ENCODE peak calls at places on chromosomes 11 and 22, in nine cellular contexts. R is upper lobe of right lung, X is transverse colon, V is foreskin fibroblast, T is testis, N is dorsolateral prefrontal cortex, B is HCT116, D is mammary epithelial cell, F is body of pancreas. Y is an unnamed sample.
A peak's percentile ranks its signal among the peaks of the same experiment; 100 is the strongest.

GRCh38 chr11:69220581-69221051 is 64.9 kb downstream of the SMIM38 start:
- DNase-seq in R (no peak), X (no peak), V (no peak), T (peak; percentile 7), N (no peak), B (no peak), D (no peak), F (peak; percentile 38), Y (no peak)

GRCh38 chr22:10741210-10741609 is 4786.8 kb upstream of the OR11H1 start:
- DNase-seq in R (no peak), X (no peak), V (no peak), T (no peak), N (no peak), B (no peak), D (no peak), F (no peak), Y (no peak)

GRCh38 chr11:9700105-9700801 is 36.4 kb downstream of the SWAP70 start:
- DNase-seq in R (no peak), X (no peak), V (no peak), T (no peak), N (no peak), B (no peak), D (no peak), F (peak; percentile 39), Y (no peak)

GRCh38 chr11:31995031-31995430 is 95.8 kb upstream of the RCN1 start:
- DNase-seq in R (no peak), X (no peak), V (no peak), T (no peak), N (no peak), B (no peak), D (peak; percentile 4), F (no peak), Y (no peak)

GRCh38 chr11:122478986-122479385 is 176.5 kb upstream of the UBASH3B start:
- DNase-seq in R (no peak), X (no peak), V (peak; percentile 27), T (no peak), N (no peak), B (no peak), D (no peak), F (no peak), Y (no peak)

GRCh38 chr22:44887941-44888366 is 121.9 kb downstream of the PHF21B start:
- DNase-seq in R (peak; percentile 52), X (no peak), V (no peak), T (no peak), N (no peak), B (no peak), D (no peak), F (no peak), Y (no peak)

GRCh38 chr22:49825944-49826602 is 1.6 kb downstream of the BRD1 start:
- DNase-seq in R (no peak), X (peak; percentile 61), V (peak; percentile 75), T (no peak), N (no peak), B (no peak), D (peak; percentile 46), F (no peak), Y (no peak)

GRCh38 chr11:103633037-103633788 is 403.2 kb upstream of the DDI1 start:
- DNase-seq in R (no peak), X (no peak), V (peak; percentile 68), T (no peak), N (no peak), B (no peak), D (no peak), F (no peak), Y (no peak)

GRCh38 chr22:19756288-19757128 is 4.1 kb upstream of the TBX1 start:
- DNase-seq in R (peak; percentile 87), X (peak; percentile 71), V (peak; percentile 48), T (peak; percentile 34), N (no peak), B (peak; percentile 34), D (peak; percentile 48), F (peak; percentile 58), Y (no peak)

GRCh38 chr11:23236846-23237550 is 376.7 kb upstream of the CCDC179 start:
- DNase-seq in R (no peak), X (no peak), V (peak; percentile 63), T (no peak), N (no peak), B (no peak), D (peak; percentile 46), F (no peak), Y (no peak)

GRCh38 chr11:118924591-118925585 is 838 bp downstream of the BCL9L start:
- DNase-seq in R (peak; percentile 82), X (peak; percentile 64), V (peak; percentile 71), T (peak; percentile 76), N (no peak), B (no peak), D (peak; percentile 46), F (peak; percentile 62), Y (no peak)

GRCh38 chr11:123483058-123483457 is 53.0 kb downstream of the GRAMD1B start:
- DNase-seq in R (no peak), X (no peak), V (no peak), T (no peak), N (no peak), B (peak; percentile 41), D (peak; percentile 79), F (no peak), Y (no peak)

GRCh38 chr11:66011785-66012303 is at the start of gene CST6:
- DNase-seq in R (peak; percentile 72), X (no peak), V (no peak), T (no peak), N (no peak), B (no peak), D (no peak), F (no peak), Y (no peak)

GRCh38 chr22:27982630-27983180 is 63.6 kb upstream of the PITPNB start:
- DNase-seq in R (no peak), X (no peak), V (no peak), T (peak; percentile 13), N (no peak), B (no peak), D (no peak), F (no peak), Y (no peak)

GRCh38 chr11:8597182-8597581 is 3.2 kb upstream of the STK33 start:
- DNase-seq in R (no peak), X (no peak), V (peak; percentile 76), T (no peak), N (no peak), B (no peak), D (peak; percentile 73), F (no peak), Y (no peak)

GRCh38 chr11:30016588-30017363 is at the start of gene KCNA4:
- DNase-seq in R (peak; percentile 68), X (no peak), V (no peak), T (no peak), N (peak; percentile 29), B (no peak), D (no peak), F (no peak), Y (no peak)
- H3K4me3 ChIP-seq in R (peak within 1 kb of the TSS; percentile 42), X (no peak within 1 kb of the TSS), V (no peak within 1 kb of the TSS), T (peak within 1 kb of the TSS; percentile 52), N (peak within 1 kb of the TSS; percentile 71), B (no peak within 1 kb of the TSS), D (no peak within 1 kb of the TSS), F (no peak within 1 kb of the TSS), Y (peak within 1 kb of the TSS; percentile 57)

GRCh38 chr11:64712430-64713030 is 10.5 kb downstream of the NRXN2 start:
- DNase-seq in R (peak; percentile 62), X (no peak), V (no peak), T (peak; percentile 58), N (no peak), B (no peak), D (no peak), F (no peak), Y (no peak)
- H3K4me3 ChIP-seq in R (no peak overlapping the region), X (no peak overlapping the region), V (no peak overlapping the region), T (peak overlapping the region; percentile 50), N (no peak overlapping the region), B (no peak overlapping the region), D (no peak overlapping the region), F (no peak overlapping the region), Y (no peak overlapping the region)

DNA sequence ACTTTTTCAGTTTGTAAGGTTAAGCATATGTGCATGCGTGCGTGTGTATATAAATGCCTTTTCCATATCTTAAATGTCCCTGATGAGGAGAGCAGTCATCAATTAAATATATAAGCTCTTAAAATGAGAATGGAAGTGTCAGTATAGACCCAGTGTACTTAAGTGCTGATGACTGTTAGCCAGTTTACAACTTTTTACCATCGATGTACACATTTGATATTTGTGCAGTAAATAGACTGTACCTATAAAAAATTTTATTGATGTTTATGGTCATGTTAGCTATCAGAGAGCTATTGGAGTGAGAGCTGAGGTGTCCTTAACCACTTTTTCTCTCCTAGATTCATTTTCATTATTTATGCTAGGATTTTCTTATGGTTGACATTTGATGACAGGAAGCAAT is 45.4 kb downstream of the TRAF6 start:
- DNase-seq in R (no peak), X (no peak), V (no peak), T (no peak), N (no peak), B (no peak), D (no peak), F (no peak), Y (no peak)
- H3K4me3 ChIP-seq in R (no peak overlapping the region), X (no peak overlapping the region), V (no peak overlapping the region), T (no peak overlapping the region), N (no peak overlapping the region), B (no peak overlapping the region), D (no peak overlapping the region), F (no peak overlapping the region), Y (no peak overlapping the region)

GRCh38 chr11:62600367-62601113 is 1.1 kb downstream of the MTA2 start:
- DNase-seq in R (no peak), X (no peak), V (peak; percentile 24), T (peak; percentile 32), N (no peak), B (no peak), D (peak; percentile 18), F (no peak), Y (no peak)

GRCh38 chr11:62601114-62601363 is 626 bp downstream of the MTA2 start:
- DNase-seq in R (no peak), X (peak; percentile 55), V (peak; percentile 71), T (no peak), N (peak; percentile 37), B (no peak), D (no peak), F (peak; percentile 51), Y (no peak)

GRCh38 chr11:62601364-62602140 is at the start of gene MTA2:
- DNase-seq in R (peak; percentile 99), X (peak; percentile 99), V (peak; percentile 99), T (peak; percentile 97), N (peak; percentile 95), B (peak; percentile 95), D (peak; percentile 99), F (peak; percentile 99), Y (peak; percentile 86)

GRCh38 chr11:62599069-62599696 is 2.5 kb downstream of the MTA2 start:
- DNase-seq in R (peak; percentile 91), X (peak; percentile 94), V (peak; percentile 99), T (peak; percentile 95), N (peak; percentile 83), B (peak; percentile 99), D (peak; percentile 95), F (peak; percentile 93), Y (peak; percentile 97)

GRCh38 chr11:62599909-62600308 is 1.8 kb downstream of the MTA2 start:
- DNase-seq in R (no peak), X (no peak), V (no peak), T (no peak), N (no peak), B (no peak), D (peak; percentile 95), F (no peak), Y (no peak)
- H3K4me3 ChIP-seq in R (peak overlapping the region; percentile 100), X (no peak overlapping the region), V (peak overlapping the region; percentile 98), T (peak overlapping the region; percentile 3), N (peak overlapping the region; percentile 95), B (peak overlapping the region; percentile 92), D (peak overlapping the region; percentile 78), F (no peak overlapping the region), Y (peak overlapping the region; percentile 87)